ENCODE peak calls at places on chromosome 9, in seven cellular contexts. One of them, this sample, is unnamed.

GRCh38 chr9:18791074-18791473 is 241.9 kb downstream of the SAXO1 start:
- DNase-seq in NCI-H1092: no peak
- DNase-seq in naive thymus-derived CD4-positive, alpha-beta T cell: no peak
- DNase-seq in HEK293T: peak
- DNase-seq in hippocampal formation: no peak
- DNase-seq in heart left ventricle: no peak
- DNase-seq in T-helper 1 cell: no peak
- DNase-seq in this sample: no peak

GRCh38 chr9:121559183-121559582 is 59.5 kb upstream of the GGTA1 start:
- DNase-seq in T-helper 1 cell: no peak
- DNase-seq in HEK293T: no peak
- DNase-seq in hippocampal formation: no peak
- DNase-seq in naive thymus-derived CD4-positive, alpha-beta T cell: no peak
- DNase-seq in NCI-H1092: no peak
- DNase-seq in heart left ventricle: no peak
- DNase-seq in this sample: peak

GRCh38 chr9:129225815-129226214 is 47.8 kb upstream of the IER5L start:
- DNase-seq in naive thymus-derived CD4-positive, alpha-beta T cell: peak
- DNase-seq in heart left ventricle: peak
- DNase-seq in T-helper 1 cell: peak
- DNase-seq in hippocampal formation: no peak
- DNase-seq in HEK293T: no peak
- DNase-seq in NCI-H1092: no peak
- DNase-seq in this sample: no peak

GRCh38 chr9:104934686-104935413 is 6.9 kb upstream of the ABCA1 start:
- DNase-seq in hippocampal formation: no peak
- DNase-seq in HEK293T: no peak
- DNase-seq in naive thymus-derived CD4-positive, alpha-beta T cell: no peak
- DNase-seq in heart left ventricle: no peak
- DNase-seq in T-helper 1 cell: no peak
- DNase-seq in NCI-H1092: no peak
- DNase-seq in this sample: no peak

GRCh38 chr9:82223442-82223841 is 234.9 kb downstream of the SPATA31D1 start:
- DNase-seq in T-helper 1 cell: no peak
- DNase-seq in naive thymus-derived CD4-positive, alpha-beta T cell: no peak
- DNase-seq in hippocampal formation: no peak
- DNase-seq in NCI-H1092: no peak
- DNase-seq in HEK293T: no peak
- DNase-seq in heart left ventricle: no peak
- DNase-seq in this sample: no peak

GRCh38 chr9:120926397-120926928 is at the start of gene TRAF1:
- DNase-seq in T-helper 1 cell: no peak
- DNase-seq in heart left ventricle: no peak
- DNase-seq in naive thymus-derived CD4-positive, alpha-beta T cell: peak
- DNase-seq in hippocampal formation: no peak
- DNase-seq in NCI-H1092: no peak
- DNase-seq in HEK293T: no peak
- DNase-seq in this sample: peak

GRCh38 chr9:120474579-120475243 is 105.3 kb downstream of the CDK5RAP2 start:
- DNase-seq in naive thymus-derived CD4-positive, alpha-beta T cell: no peak
- DNase-seq in NCI-H1092: no peak
- DNase-seq in HEK293T: no peak
- DNase-seq in heart left ventricle: no peak
- DNase-seq in T-helper 1 cell: no peak
- DNase-seq in hippocampal formation: no peak
- DNase-seq in this sample: no peak

GRCh38 chr9:98502311-98502975 is 206.3 kb downstream of the GABBR2 start:
- DNase-seq in hippocampal formation: no peak
- DNase-seq in NCI-H1092: no peak
- DNase-seq in heart left ventricle: no peak
- DNase-seq in HEK293T: no peak
- DNase-seq in T-helper 1 cell: no peak
- DNase-seq in naive thymus-derived CD4-positive, alpha-beta T cell: no peak
- DNase-seq in this sample: no peak

GRCh38 chr9:133233681-133234432 is 24.8 kb upstream of the OBP2B start:
- DNase-seq in HEK293T: no peak
- DNase-seq in NCI-H1092: no peak
- DNase-seq in heart left ventricle: peak
- DNase-seq in hippocampal formation: no peak
- DNase-seq in naive thymus-derived CD4-positive, alpha-beta T cell: no peak
- DNase-seq in T-helper 1 cell: no peak
- DNase-seq in this sample: no peak

GRCh38 chr9:31854187-31854586 is 530.3 kb upstream of the ACO1 start:
- DNase-seq in naive thymus-derived CD4-positive, alpha-beta T cell: no peak
- DNase-seq in HEK293T: no peak
- DNase-seq in T-helper 1 cell: no peak
- DNase-seq in NCI-H1092: no peak
- DNase-seq in hippocampal formation: no peak
- DNase-seq in heart left ventricle: no peak
- DNase-seq in this sample: no peak

GRCh38 chr9:136362450-136362784 is 1.1 kb downstream of the DNLZ start:
- DNase-seq in hippocampal formation: no peak
- DNase-seq in HEK293T: no peak
- DNase-seq in NCI-H1092: no peak
- DNase-seq in T-helper 1 cell: no peak
- DNase-seq in naive thymus-derived CD4-positive, alpha-beta T cell: no peak
- DNase-seq in heart left ventricle: no peak
- DNase-seq in this sample: no peak

GRCh38 chr9:137218754-137219271 is 3.2 kb downstream of the RNF208 start:
- DNase-seq in NCI-H1092: no peak
- DNase-seq in heart left ventricle: peak
- DNase-seq in HEK293T: no peak
- DNase-seq in hippocampal formation: no peak
- DNase-seq in naive thymus-derived CD4-positive, alpha-beta T cell: no peak
- DNase-seq in T-helper 1 cell: no peak
- DNase-seq in this sample: no peak

GRCh38 chr9:33051149-33051548 is 25.3 kb downstream of the SMU1 start:
- DNase-seq in NCI-H1092: no peak
- DNase-seq in T-helper 1 cell: no peak
- DNase-seq in heart left ventricle: no peak
- DNase-seq in HEK293T: no peak
- DNase-seq in hippocampal formation: no peak
- DNase-seq in naive thymus-derived CD4-positive, alpha-beta T cell: no peak
- DNase-seq in this sample: no peak

GRCh38 chr9:125632321-125633115 is 74.5 kb downstream of the MAPKAP1 start:
- DNase-seq in heart left ventricle: no peak
- DNase-seq in T-helper 1 cell: no peak
- DNase-seq in NCI-H1092: no peak
- DNase-seq in HEK293T: no peak
- DNase-seq in naive thymus-derived CD4-positive, alpha-beta T cell: no peak
- DNase-seq in hippocampal formation: no peak
- DNase-seq in this sample: peak

GRCh38 chr9:79041266-79041665 is 530.5 kb upstream of the TLE4 start:
- DNase-seq in HEK293T: no peak
- DNase-seq in naive thymus-derived CD4-positive, alpha-beta T cell: no peak
- DNase-seq in T-helper 1 cell: no peak
- DNase-seq in heart left ventricle: no peak
- DNase-seq in hippocampal formation: no peak
- DNase-seq in NCI-H1092: no peak
- DNase-seq in this sample: no peak

GRCh38 chr9:131781069-131781468 is 41.2 kb upstream of the RAPGEF1 start:
- DNase-seq in T-helper 1 cell: no peak
- DNase-seq in HEK293T: no peak
- DNase-seq in NCI-H1092: no peak
- DNase-seq in heart left ventricle: no peak
- DNase-seq in hippocampal formation: no peak
- DNase-seq in naive thymus-derived CD4-positive, alpha-beta T cell: no peak
- DNase-seq in this sample: no peak

GRCh38 chr9:23820731-23821399 is 5.2 kb downstream of the ELAVL2 start:
- DNase-seq in heart left ventricle: no peak
- DNase-seq in HEK293T: peak
- DNase-seq in NCI-H1092: no peak
- DNase-seq in naive thymus-derived CD4-positive, alpha-beta T cell: no peak
- DNase-seq in hippocampal formation: no peak
- DNase-seq in T-helper 1 cell: no peak
- DNase-seq in this sample: no peak

This sample was measured in GF-D8.